ENCODE peak calls at places on chromosomes 16 and 17, in nine cellular contexts. One of them, this sample, is unnamed.

GRCh38 chr16:49659356-49659755 is 196.6 kb downstream of the ZNF423 start:
- DNase-seq in AG04449: no peak
- DNase-seq in IMR-90: no peak
- DNase-seq in HL-60: no peak
- DNase-seq in BE2C: no peak
- DNase-seq in brain microvascular endothelial cell: no peak
- DNase-seq in mucosa of descending colon: no peak
- DNase-seq in AG10803: no peak
- DNase-seq in lower leg skin: no peak
- DNase-seq in this sample: no peak

GRCh38 chr16:50251375-50252081 is 14.8 kb upstream of the ADCY7 start:
- DNase-seq in HL-60: no peak
- DNase-seq in brain microvascular endothelial cell: peak; percentile 92
- DNase-seq in IMR-90: peak; percentile 91
- DNase-seq in lower leg skin: peak; percentile 82
- DNase-seq in AG10803: peak; percentile 96
- DNase-seq in BE2C: no peak
- DNase-seq in AG04449: peak; percentile 69
- DNase-seq in mucosa of descending colon: no peak
- DNase-seq in this sample: peak; percentile 96

GRCh38 chr16:85029981-85030381 is 2.4 kb downstream of the KIAA0513 start:
- DNase-seq in mucosa of descending colon: no peak
- DNase-seq in AG10803: no peak
- DNase-seq in HL-60: peak; percentile 75
- DNase-seq in IMR-90: peak; percentile 16
- DNase-seq in brain microvascular endothelial cell: no peak
- DNase-seq in BE2C: no peak
- DNase-seq in AG04449: no peak
- DNase-seq in lower leg skin: no peak
- DNase-seq in this sample: no peak

GRCh38 chr17:42403150-42403549 is 14.9 kb upstream of the STAT3 start:
- DNase-seq in brain microvascular endothelial cell: no peak
- DNase-seq in lower leg skin: no peak
- DNase-seq in BE2C: peak; percentile 47
- DNase-seq in HL-60: peak; percentile 38
- DNase-seq in mucosa of descending colon: peak; percentile 50
- DNase-seq in AG10803: no peak
- DNase-seq in AG04449: no peak
- DNase-seq in IMR-90: no peak
- DNase-seq in this sample: no peak

GRCh38 chr16:66364117-66364958 is 2.2 kb upstream of the CDH5 start:
- DNase-seq in mucosa of descending colon: peak; percentile 51
- DNase-seq in HL-60: no peak
- DNase-seq in brain microvascular endothelial cell: no peak
- DNase-seq in AG04449: no peak
- DNase-seq in AG10803: peak; percentile 80
- DNase-seq in BE2C: peak; percentile 45
- DNase-seq in IMR-90: no peak
- DNase-seq in lower leg skin: peak; percentile 92
- DNase-seq in this sample: no peak

GRCh38 chr17:77380411-77381184 is 239.8 kb downstream of the SEC14L1 start:
- DNase-seq in BE2C: no peak
- DNase-seq in AG10803: no peak
- DNase-seq in mucosa of descending colon: no peak
- DNase-seq in lower leg skin: no peak
- DNase-seq in AG04449: no peak
- DNase-seq in HL-60: no peak
- DNase-seq in brain microvascular endothelial cell: no peak
- DNase-seq in IMR-90: no peak
- DNase-seq in this sample: peak; percentile 3

GRCh38 chr16:58299757-58300349 is 5.0 kb upstream of the PRSS54 start:
- DNase-seq in HL-60: peak; percentile 20
- DNase-seq in brain microvascular endothelial cell: no peak
- DNase-seq in AG10803: peak; percentile 8
- DNase-seq in mucosa of descending colon: no peak
- DNase-seq in IMR-90: peak; percentile 5
- DNase-seq in AG04449: no peak
- DNase-seq in BE2C: peak; percentile 33
- DNase-seq in lower leg skin: no peak
- DNase-seq in this sample: no peak

GRCh38 chr16:3695610-3696369 is 21.5 kb downstream of the TRAP1 start:
- DNase-seq in HL-60: no peak
- DNase-seq in brain microvascular endothelial cell: no peak
- DNase-seq in BE2C: no peak
- DNase-seq in IMR-90: no peak
- DNase-seq in lower leg skin: no peak
- DNase-seq in AG04449: no peak
- DNase-seq in mucosa of descending colon: no peak
- DNase-seq in AG10803: no peak
- DNase-seq in this sample: no peak

GRCh38 chr16:11671676-11672075 is 3.4 kb downstream of the SNN start:
- DNase-seq in brain microvascular endothelial cell: no peak
- DNase-seq in HL-60: no peak
- DNase-seq in AG10803: no peak
- DNase-seq in IMR-90: no peak
- DNase-seq in BE2C: no peak
- DNase-seq in mucosa of descending colon: no peak
- DNase-seq in lower leg skin: no peak
- DNase-seq in AG04449: no peak
- DNase-seq in this sample: no peak

GRCh38 chr16:11674001-11674817 is 6.0 kb downstream of the SNN start:
- DNase-seq in brain microvascular endothelial cell: no peak
- DNase-seq in AG04449: no peak
- DNase-seq in lower leg skin: no peak
- DNase-seq in BE2C: no peak
- DNase-seq in AG10803: no peak
- DNase-seq in HL-60: no peak
- DNase-seq in IMR-90: no peak
- DNase-seq in mucosa of descending colon: peak; percentile 29
- DNase-seq in this sample: no peak

GRCh38 chr16:11672206-11673090 is 4.2 kb downstream of the SNN start:
- DNase-seq in IMR-90: no peak
- DNase-seq in AG04449: no peak
- DNase-seq in mucosa of descending colon: peak; percentile 42
- DNase-seq in HL-60: peak; percentile 78
- DNase-seq in BE2C: no peak
- DNase-seq in brain microvascular endothelial cell: no peak
- DNase-seq in lower leg skin: no peak
- DNase-seq in AG10803: no peak
- DNase-seq in this sample: no peak

GRCh38 chr16:11674818-11675560 is 6.7 kb downstream of the SNN start:
- DNase-seq in BE2C: no peak
- DNase-seq in AG10803: no peak
- DNase-seq in brain microvascular endothelial cell: peak; percentile 24
- DNase-seq in mucosa of descending colon: no peak
- DNase-seq in HL-60: no peak
- DNase-seq in lower leg skin: no peak
- DNase-seq in AG04449: no peak
- DNase-seq in IMR-90: peak; percentile 51
- DNase-seq in this sample: peak; percentile 66

DNA sequence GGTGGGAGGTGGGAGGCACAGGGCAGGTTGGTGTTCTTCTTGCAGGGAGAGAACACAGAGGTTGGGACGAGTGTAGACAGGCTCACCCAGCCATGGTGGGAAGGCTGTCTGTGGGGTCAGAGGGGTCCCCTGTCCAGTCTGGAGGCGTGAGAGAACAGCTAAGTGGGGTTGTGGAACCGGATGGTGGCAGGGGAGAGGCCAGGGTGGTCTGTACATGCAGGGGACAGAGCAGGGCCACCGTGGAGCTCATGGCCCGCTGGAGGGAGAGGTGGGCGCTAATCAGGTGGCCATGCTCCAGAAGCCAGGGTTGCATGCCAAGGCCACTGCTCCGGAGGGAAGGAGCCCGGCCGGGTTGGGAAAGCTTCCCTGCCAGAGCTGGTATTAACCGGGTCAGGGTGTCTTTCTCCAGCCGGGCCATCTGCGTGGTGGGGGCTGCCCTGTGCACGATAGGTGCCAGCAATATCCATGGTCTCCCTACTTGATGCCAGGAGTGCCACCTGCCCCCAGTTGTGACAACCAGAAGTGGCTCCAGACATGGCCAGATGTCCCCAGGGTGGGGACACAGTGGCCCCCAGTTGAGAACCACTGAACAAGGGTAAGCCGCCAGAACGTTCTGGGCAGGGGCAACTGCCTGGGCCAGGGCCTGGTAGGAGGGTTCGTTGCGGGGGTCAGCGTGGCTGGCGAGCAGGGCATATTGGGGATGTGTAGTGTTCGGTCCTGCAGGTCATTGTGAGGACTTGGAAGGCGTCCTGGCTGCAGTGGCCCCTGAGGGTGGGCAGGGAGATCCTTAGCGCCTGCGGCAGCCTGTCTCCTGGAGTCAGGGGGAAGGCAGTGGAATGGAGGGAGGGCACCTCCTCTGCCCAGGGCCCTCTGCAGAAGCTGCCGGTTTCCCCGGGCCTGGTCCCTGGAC is 5.1 kb downstream of the SNN start:
- DNase-seq in lower leg skin: no peak
- DNase-seq in HL-60: no peak
- DNase-seq in AG10803: no peak
- DNase-seq in IMR-90: no peak
- DNase-seq in brain microvascular endothelial cell: no peak
- DNase-seq in mucosa of descending colon: peak; percentile 30
- DNase-seq in BE2C: no peak
- DNase-seq in AG04449: no peak
- DNase-seq in this sample: no peak
- H3K4me3 ChIP-seq in lower leg skin: no peak overlapping the region
- H3K4me3 ChIP-seq in HL-60: no peak overlapping the region
- H3K4me3 ChIP-seq in AG10803: no peak overlapping the region
- H3K4me3 ChIP-seq in IMR-90: no peak overlapping the region
- H3K4me3 ChIP-seq in brain microvascular endothelial cell: no peak overlapping the region
- H3K4me3 ChIP-seq in mucosa of descending colon: no peak overlapping the region
- H3K4me3 ChIP-seq in BE2C: no peak overlapping the region
- H3K4me3 ChIP-seq in AG04449: no peak overlapping the region
- H3K4me3 ChIP-seq in this sample: no peak overlapping the region

DNA sequence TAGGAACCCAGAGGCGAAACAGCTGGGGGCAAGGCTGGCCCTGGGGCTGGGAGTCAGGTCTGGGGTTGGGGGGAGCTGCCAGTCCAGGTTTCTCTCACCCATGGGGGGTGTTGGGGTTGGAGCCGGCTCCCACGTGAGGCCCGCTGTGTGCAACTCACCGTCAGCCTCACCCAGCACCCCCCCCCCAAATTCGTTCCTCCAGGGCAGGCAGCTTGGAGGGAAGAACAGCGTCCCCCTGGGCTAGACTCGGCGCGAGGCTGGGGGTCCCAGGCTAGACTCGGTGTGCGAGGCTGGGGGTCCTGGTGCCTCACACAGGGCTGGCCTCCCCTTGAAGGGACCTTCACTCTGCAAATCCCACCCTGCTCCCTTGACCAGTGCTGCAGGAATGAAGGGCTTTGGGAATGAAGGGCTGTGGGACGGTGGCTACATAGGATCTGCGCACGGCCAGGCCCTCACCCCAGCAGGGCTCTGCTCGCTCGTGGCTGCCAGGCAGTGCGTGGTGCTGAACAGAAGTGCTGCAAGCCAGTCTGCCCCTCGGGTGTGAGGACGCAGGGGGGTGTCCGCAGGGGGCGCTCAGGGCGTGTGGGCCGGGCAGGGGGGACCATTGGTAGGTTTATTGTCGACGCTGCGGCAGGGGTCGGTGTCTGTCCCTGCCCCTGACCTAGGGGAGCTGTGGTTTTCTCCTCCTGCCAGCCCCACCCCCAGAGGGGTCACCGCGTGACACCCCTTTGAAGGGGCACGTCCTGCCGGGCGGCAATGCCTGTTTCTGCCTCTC is 74.7 kb downstream of the KLHDC4 start:
- DNase-seq in lower leg skin: no peak
- DNase-seq in HL-60: no peak
- DNase-seq in IMR-90: no peak
- DNase-seq in mucosa of descending colon: no peak
- DNase-seq in AG10803: no peak
- DNase-seq in brain microvascular endothelial cell: no peak
- DNase-seq in AG04449: no peak
- DNase-seq in BE2C: no peak
- DNase-seq in this sample: no peak
- TF ChIP-seq CTCF in lower leg skin: no peak
- TF ChIP-seq CTCF in HL-60: no peak
- TF ChIP-seq CTCF in IMR-90: no peak
- TF ChIP-seq CTCF in mucosa of descending colon: no peak
- TF ChIP-seq CTCF in AG10803: no peak
- TF ChIP-seq CTCF in brain microvascular endothelial cell: no peak
- TF ChIP-seq CTCF in AG04449: no peak
- TF ChIP-seq CTCF in BE2C: no peak
- TF ChIP-seq CTCF in this sample: no peak

GRCh38 chr17:81603846-81604610 is 32.9 kb downstream of the NPLOC4 start:
- DNase-seq in HL-60: no peak
- DNase-seq in AG10803: no peak
- DNase-seq in IMR-90: no peak
- DNase-seq in BE2C: no peak
- DNase-seq in brain microvascular endothelial cell: no peak
- DNase-seq in lower leg skin: no peak
- DNase-seq in AG04449: no peak
- DNase-seq in mucosa of descending colon: no peak
- DNase-seq in this sample: no peak

GRCh38 chr17:81599719-81600486 is 37.0 kb downstream of the NPLOC4 start:
- DNase-seq in HL-60: no peak
- DNase-seq in AG04449: no peak
- DNase-seq in AG10803: peak; percentile 77
- DNase-seq in BE2C: peak; percentile 69
- DNase-seq in brain microvascular endothelial cell: peak; percentile 74
- DNase-seq in lower leg skin: no peak
- DNase-seq in IMR-90: peak; percentile 56
- DNase-seq in mucosa of descending colon: no peak
- DNase-seq in this sample: peak; percentile 67

GRCh38 chr17:81607431-81607830 is 29.5 kb downstream of the NPLOC4 start:
- DNase-seq in AG04449: no peak
- DNase-seq in brain microvascular endothelial cell: peak; percentile 14
- DNase-seq in AG10803: peak; percentile 59
- DNase-seq in mucosa of descending colon: no peak
- DNase-seq in BE2C: no peak
- DNase-seq in HL-60: no peak
- DNase-seq in IMR-90: peak; percentile 61
- DNase-seq in lower leg skin: no peak
- DNase-seq in this sample: peak; percentile 43

DNA sequence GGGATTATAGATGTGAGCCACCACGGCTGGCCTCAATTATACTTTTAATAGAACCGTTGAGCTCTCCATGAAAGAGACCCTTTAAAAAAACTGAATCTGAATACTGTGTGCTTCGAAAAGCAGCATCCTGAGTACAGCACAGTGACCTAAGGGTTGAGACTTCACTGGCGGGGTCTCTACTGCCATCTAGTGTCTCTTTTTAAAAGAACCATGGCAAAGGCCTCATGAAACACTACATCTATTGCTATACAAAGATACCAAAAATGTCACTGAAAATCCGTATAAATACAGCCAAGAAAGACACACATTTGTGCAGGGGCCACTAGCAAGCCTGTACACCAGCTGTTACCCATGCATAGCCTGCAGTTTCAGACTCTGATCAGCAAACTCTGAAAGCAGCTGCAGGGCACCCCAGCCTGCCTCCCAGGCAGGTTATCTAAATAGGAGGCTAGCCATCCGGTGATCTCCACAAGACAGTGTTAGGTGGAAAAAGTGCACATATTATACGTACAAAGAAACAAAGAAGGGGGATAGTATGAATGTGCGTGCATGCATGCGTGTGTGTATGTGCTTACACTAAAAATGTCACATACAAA is 35.3 kb downstream of the NPLOC4 start:
- DNase-seq in BE2C: peak; percentile 52
- DNase-seq in mucosa of descending colon: no peak
- DNase-seq in AG10803: peak; percentile 77
- DNase-seq in HL-60: peak; percentile 66
- DNase-seq in IMR-90: peak; percentile 78
- DNase-seq in AG04449: no peak
- DNase-seq in brain microvascular endothelial cell: peak; percentile 81
- DNase-seq in lower leg skin: no peak
- DNase-seq in this sample: peak; percentile 70
- H3K4me3 ChIP-seq in BE2C: no peak overlapping the region
- H3K4me3 ChIP-seq in mucosa of descending colon: no peak overlapping the region
- H3K4me3 ChIP-seq in AG10803: no peak overlapping the region
- H3K4me3 ChIP-seq in HL-60: no peak overlapping the region
- H3K4me3 ChIP-seq in IMR-90: no peak overlapping the region
- H3K4me3 ChIP-seq in AG04449: no peak overlapping the region
- H3K4me3 ChIP-seq in brain microvascular endothelial cell: no peak overlapping the region
- H3K4me3 ChIP-seq in lower leg skin: no peak overlapping the region
- H3K4me3 ChIP-seq in this sample: no peak overlapping the region

GRCh38 chr17:17950347-17950746 is 21.9 kb downstream of the TOM1L2 start:
- DNase-seq in HL-60: no peak
- DNase-seq in IMR-90: no peak
- DNase-seq in mucosa of descending colon: no peak
- DNase-seq in BE2C: no peak
- DNase-seq in AG04449: no peak
- DNase-seq in brain microvascular endothelial cell: no peak
- DNase-seq in lower leg skin: no peak
- DNase-seq in AG10803: no peak
- DNase-seq in this sample: no peak

GRCh38 chr17:17951524-17951923 is 20.7 kb downstream of the TOM1L2 start:
- DNase-seq in AG10803: no peak
- DNase-seq in brain microvascular endothelial cell: no peak
- DNase-seq in IMR-90: no peak
- DNase-seq in mucosa of descending colon: no peak
- DNase-seq in HL-60: no peak
- DNase-seq in BE2C: no peak
- DNase-seq in AG04449: no peak
- DNase-seq in lower leg skin: no peak
- DNase-seq in this sample: no peak

GRCh38 chr17:17947966-17948365 is 24.2 kb downstream of the TOM1L2 start:
- DNase-seq in lower leg skin: no peak
- DNase-seq in AG10803: no peak
- DNase-seq in BE2C: no peak
- DNase-seq in mucosa of descending colon: no peak
- DNase-seq in brain microvascular endothelial cell: no peak
- DNase-seq in AG04449: no peak
- DNase-seq in IMR-90: peak; percentile 54
- DNase-seq in HL-60: no peak
- DNase-seq in this sample: no peak

GRCh38 chr17:17952691-17953090 is 19.5 kb downstream of the TOM1L2 start:
- DNase-seq in AG10803: no peak
- DNase-seq in IMR-90: no peak
- DNase-seq in BE2C: no peak
- DNase-seq in lower leg skin: no peak
- DNase-seq in mucosa of descending colon: no peak
- DNase-seq in AG04449: no peak
- DNase-seq in HL-60: no peak
- DNase-seq in brain microvascular endothelial cell: no peak
- DNase-seq in this sample: no peak

GRCh38 chr17:17950806-17951205 is 21.4 kb downstream of the TOM1L2 start:
- DNase-seq in AG04449: no peak
- DNase-seq in AG10803: no peak
- DNase-seq in lower leg skin: no peak
- DNase-seq in mucosa of descending colon: no peak
- DNase-seq in IMR-90: no peak
- DNase-seq in BE2C: no peak
- DNase-seq in brain microvascular endothelial cell: no peak
- DNase-seq in HL-60: no peak
- DNase-seq in this sample: no peak
- TF ChIP-seq CTCF in AG04449: peak; percentile 5
- TF ChIP-seq CTCF in AG10803: no peak
- TF ChIP-seq CTCF in lower leg skin: no peak
- TF ChIP-seq CTCF in mucosa of descending colon: no peak
- TF ChIP-seq CTCF in IMR-90: peak; percentile 22
- TF ChIP-seq CTCF in BE2C: peak; percentile 17
- TF ChIP-seq CTCF in brain microvascular endothelial cell: peak; percentile 59
- TF ChIP-seq CTCF in HL-60: no peak
- TF ChIP-seq CTCF in this sample: peak; percentile 8